ENCODE peak calls at places on chromosomes 2 and 18, in seven cellular contexts. W is adipocyte; F is NK-92 treated with Interleukin-12 subunit alpha and Interleukin-12 subunit beta, amount 100 ng/mL, for 24 hours; K is neural progenitor cell; H is activated CD8-positive, alpha-beta memory T cell treated with anti-CD3 and anti-CD28 coated beads, Interleukin-2, amount 50 U/mL, for 4 hours; E is heart left ventricle; S is pancreas. R is an unnamed sample.

GRCh38 chr18:27040796-27041195 is 144.3 kb downstream of the CHST9 start:
- DNase-seq in W (no peak), F (no peak), K (no peak), H (no peak), E (no peak), S (no peak), R (no peak)

GRCh38 chr2:85957256-85957655 is 68.5 kb upstream of the ST3GAL5 start:
- DNase-seq in W (no peak), F (no peak), K (no peak), H (no peak), E (no peak), S (no peak), R (no peak)

GRCh38 chr2:240232264-240232915 is 91.9 kb upstream of the OTOS start:
- DNase-seq in W (no peak), F (no peak), K (no peak), H (no peak), E (no peak), S (no peak), R (no peak)

GRCh38 chr2:240810621-240811020 is 9.4 kb downstream of the KIF1A start:
- DNase-seq in W (no peak), F (no peak), K (no peak), H (no peak), E (no peak), S (no peak), R (no peak)

GRCh38 chr2:115694651-115695050 is 1252.2 kb downstream of the DPP10 start:
- DNase-seq in W (no peak), F (no peak), K (no peak), H (no peak), E (no peak), S (no peak), R (no peak)

GRCh38 chr2:45435316-45435715 is 175.8 kb downstream of the SRBD1 start:
- DNase-seq in W (peak), F (no peak), K (no peak), H (no peak), E (no peak), S (no peak), R (no peak)

GRCh38 chr2:20113004-20113796 is 61.8 kb upstream of the LAPTM4A start:
- DNase-seq in W (no peak), F (no peak), K (no peak), H (no peak), E (no peak), S (no peak), R (no peak)

GRCh38 chr18:24761765-24762164 is 301.3 kb downstream of the HRH4 start:
- DNase-seq in W (no peak), F (no peak), K (no peak), H (no peak), E (no peak), S (no peak), R (no peak)

GRCh38 chr2:229910832-229911412 is 10.9 kb downstream of the TRIP12 start:
- DNase-seq in W (peak), F (no peak), K (peak), H (no peak), E (no peak), S (no peak), R (no peak)

GRCh38 chr2:19496646-19497045 is 138.2 kb upstream of the OSR1 start:
- DNase-seq in W (no peak), F (no peak), K (no peak), H (no peak), E (no peak), S (no peak), R (no peak)

GRCh38 chr18:41655074-41655473 is 300.0 kb upstream of the PIK3C3 start:
- DNase-seq in W (peak), F (no peak), K (no peak), H (no peak), E (no peak), S (no peak), R (no peak)

GRCh38 chr2:60589093-60589492 is 35.6 kb upstream of the BCL11A start:
- DNase-seq in W (no peak), F (no peak), K (no peak), H (no peak), E (no peak), S (no peak), R (no peak)

GRCh38 chr2:63163231-63163845 is 112.7 kb downstream of the OTX1 start:
- DNase-seq in W (no peak), F (no peak), K (no peak), H (no peak), E (no peak), S (no peak), R (no peak)

GRCh38 chr2:25257032-25257455 is 84.7 kb downstream of the DNMT3A start:
- DNase-seq in W (peak), F (no peak), K (peak), H (no peak), E (peak), S (no peak), R (no peak)

GRCh38 chr2:174775586-174775985 is 11.3 kb upstream of the CHRNA1 start:
- DNase-seq in W (no peak), F (no peak), K (no peak), H (no peak), E (no peak), S (no peak), R (no peak)

GRCh38 chr18:13043066-13043465 is 51.9 kb downstream of the CEP192 start:
- DNase-seq in W (no peak), F (no peak), K (no peak), H (no peak), E (no peak), S (no peak), R (no peak)

GRCh38 chr18:69400976-69401474 is 337 bp downstream of the DOK6 start:
- DNase-seq in W (no peak), F (no peak), K (peak), H (no peak), E (peak), S (peak), R (no peak)

GRCh38 chr2:66576381-66577330 is 141.7 kb downstream of the MEIS1 start:
- DNase-seq in W (peak), F (no peak), K (peak), H (no peak), E (no peak), S (peak), R (no peak)

GRCh38 chr2:86074811-86075210 is 30.9 kb downstream of the POLR1A start:
- DNase-seq in W (no peak), F (no peak), K (no peak), H (no peak), E (no peak), S (no peak), R (no peak)

GRCh38 chr2:240140920-240141319 is 462 bp upstream of the OTOS start:
- DNase-seq in W (no peak), F (no peak), K (peak), H (no peak), E (no peak), S (peak), R (no peak)

GRCh38 chr2:120864981-120865380 is 129.3 kb downstream of the GLI2 start:
- DNase-seq in W (no peak), F (no peak), K (no peak), H (no peak), E (peak), S (no peak), R (no peak)

GRCh38 chr2:19900536-19901200 is 1.1 kb downstream of the TTC32 start:
- DNase-seq in W (peak), F (no peak), K (peak), H (no peak), E (no peak), S (no peak), R (peak)

GRCh38 chr2:8674420-8675009 is 7.3 kb upstream of the ID2 start:
- DNase-seq in W (no peak), F (no peak), K (no peak), H (no peak), E (no peak), S (peak), R (no peak)

GRCh38 chr2:212537311-212538155 is 1.1 kb downstream of the ERBB4 start:
- DNase-seq in W (peak), F (no peak), K (peak), H (no peak), E (peak), S (peak), R (no peak)

GRCh38 chr2:60447943-60448342 is 105.5 kb downstream of the BCL11A start:
- DNase-seq in W (no peak), F (no peak), K (no peak), H (no peak), E (no peak), S (no peak), R (no peak)

GRCh38 chr2:107393516-107393915 is 433.2 kb upstream of the RGPD4 start:
- DNase-seq in W (peak), F (no peak), K (no peak), H (no peak), E (no peak), S (no peak), R (no peak)

GRCh38 chr18:70044626-70045025 is 97.0 kb upstream of the CD226 start:
- DNase-seq in W (peak), F (no peak), K (no peak), H (no peak), E (no peak), S (no peak), R (no peak)

GRCh38 chr2:241508240-241508509 is 209 bp downstream of the STK25 start:
- DNase-seq in W (no peak), F (no peak), K (no peak), H (no peak), E (no peak), S (no peak), R (peak)

GRCh38 chr2:36425771-36426340 is 70.3 kb downstream of the CRIM1 start:
- DNase-seq in W (peak), F (no peak), K (no peak), H (no peak), E (no peak), S (no peak), R (no peak)

GRCh38 chr18:71047882-71048281 is 759.0 kb downstream of the SOCS6 start:
- DNase-seq in W (no peak), F (no peak), K (no peak), H (no peak), E (no peak), S (no peak), R (no peak)

GRCh38 chr2:37457401-37457901 is 113.0 kb downstream of the QPCT start:
- DNase-seq in W (peak), F (no peak), K (no peak), H (no peak), E (no peak), S (no peak), R (no peak)

R was measured in T-helper 22 cell.